ENCODE peak calls at places on chromosomes 16 and 17, in four cellular contexts. One of them, this sample, is unnamed.
A peak's percentile ranks its signal among the peaks of the same experiment; 100 is the strongest.

GRCh38 chr16:2769100-2769529 is 8.0 kb downstream of the ELOB start:
- DNase-seq in SJSA1: no peak
- DNase-seq in CD8-positive, alpha-beta memory T cell: no peak
- DNase-seq in tibial artery: no peak
- DNase-seq in this sample: no peak

GRCh38 chr17:73340093-73340596 is 28.3 kb upstream of the CDC42EP4 start:
- DNase-seq in SJSA1: peak; percentile 90
- DNase-seq in CD8-positive, alpha-beta memory T cell: no peak
- DNase-seq in tibial artery: peak; percentile 67
- DNase-seq in this sample: peak; percentile 59

GRCh38 chr16:65788434-65789147 is 577.9 kb upstream of the CDH5 start:
- DNase-seq in SJSA1: no peak
- DNase-seq in CD8-positive, alpha-beta memory T cell: no peak
- DNase-seq in tibial artery: no peak
- DNase-seq in this sample: no peak

GRCh38 chr16:22313876-22314470 is 16.8 kb downstream of the POLR3E start:
- DNase-seq in SJSA1: peak; percentile 36
- DNase-seq in CD8-positive, alpha-beta memory T cell: no peak
- DNase-seq in tibial artery: peak; percentile 16
- DNase-seq in this sample: no peak

GRCh38 chr17:10295728-10296343 is 77.0 kb downstream of the MYH13 start:
- DNase-seq in SJSA1: no peak
- DNase-seq in CD8-positive, alpha-beta memory T cell: no peak
- DNase-seq in tibial artery: no peak
- DNase-seq in this sample: no peak

GRCh38 chr17:69232650-69233049 is 4.0 kb upstream of the ABCA10 start:
- DNase-seq in SJSA1: no peak
- DNase-seq in CD8-positive, alpha-beta memory T cell: no peak
- DNase-seq in tibial artery: no peak
- DNase-seq in this sample: no peak

GRCh38 chr16:81136331-81137011 is 40.3 kb upstream of the GCSH start:
- DNase-seq in SJSA1: peak; percentile 55
- DNase-seq in CD8-positive, alpha-beta memory T cell: no peak
- DNase-seq in tibial artery: no peak
- DNase-seq in this sample: no peak

GRCh38 chr17:55444471-55445441 is 23.1 kb upstream of the MMD start:
- DNase-seq in SJSA1: no peak
- DNase-seq in CD8-positive, alpha-beta memory T cell: no peak
- DNase-seq in tibial artery: no peak
- DNase-seq in this sample: no peak

GRCh38 chr17:21304091-21304490 is 19.6 kb downstream of the MAP2K3 start:
- DNase-seq in SJSA1: peak; percentile 45
- DNase-seq in CD8-positive, alpha-beta memory T cell: no peak
- DNase-seq in tibial artery: peak; percentile 19
- DNase-seq in this sample: no peak

GRCh38 chr16:6068063-6068462 is 970.5 kb upstream of the EEF2KMT start:
- DNase-seq in SJSA1: no peak
- DNase-seq in CD8-positive, alpha-beta memory T cell: no peak
- DNase-seq in tibial artery: no peak
- DNase-seq in this sample: no peak

GRCh38 chr17:32610027-32610650 is 123.3 kb downstream of the CDK5R1 start:
- DNase-seq in SJSA1: no peak
- DNase-seq in CD8-positive, alpha-beta memory T cell: no peak
- DNase-seq in tibial artery: no peak
- DNase-seq in this sample: no peak

GRCh38 chr16:68406458-68407041 is 41.8 kb downstream of the SMPD3 start:
- DNase-seq in SJSA1: peak; percentile 65
- DNase-seq in CD8-positive, alpha-beta memory T cell: no peak
- DNase-seq in tibial artery: no peak
- DNase-seq in this sample: no peak

GRCh38 chr17:73969956-73970355 is 233.5 kb upstream of the RPL38 start:
- DNase-seq in SJSA1: no peak
- DNase-seq in CD8-positive, alpha-beta memory T cell: no peak
- DNase-seq in tibial artery: peak; percentile 58
- DNase-seq in this sample: no peak

GRCh38 chr16:8958344-8958808 is 5.3 kb downstream of the USP7 start:
- DNase-seq in SJSA1: peak; percentile 75
- DNase-seq in CD8-positive, alpha-beta memory T cell: no peak
- DNase-seq in tibial artery: peak; percentile 33
- DNase-seq in this sample: no peak

GRCh38 chr17:42543190-42544079 is 7.4 kb downstream of the NAGLU start:
- DNase-seq in SJSA1: no peak
- DNase-seq in CD8-positive, alpha-beta memory T cell: no peak
- DNase-seq in tibial artery: no peak
- DNase-seq in this sample: no peak

GRCh38 chr17:41065829-41066624 is at the start of gene KRTAP2-4:
- DNase-seq in SJSA1: peak; percentile 65
- DNase-seq in CD8-positive, alpha-beta memory T cell: no peak
- DNase-seq in tibial artery: no peak
- DNase-seq in this sample: peak; percentile 71

GRCh38 chr17:50926523-50926922 is 60.4 kb upstream of the TOB1 start:
- DNase-seq in SJSA1: no peak
- DNase-seq in CD8-positive, alpha-beta memory T cell: no peak
- DNase-seq in tibial artery: no peak
- DNase-seq in this sample: no peak

GRCh38 chr16:50234771-50235556 is 31.4 kb upstream of the ADCY7 start:
- DNase-seq in SJSA1: no peak
- DNase-seq in CD8-positive, alpha-beta memory T cell: no peak
- DNase-seq in tibial artery: no peak
- DNase-seq in this sample: no peak

GRCh38 chr16:50260206-50261159 is 5.9 kb upstream of the ADCY7 start:
- DNase-seq in SJSA1: no peak
- DNase-seq in CD8-positive, alpha-beta memory T cell: no peak
- DNase-seq in tibial artery: peak; percentile 8
- DNase-seq in this sample: no peak

DNA sequence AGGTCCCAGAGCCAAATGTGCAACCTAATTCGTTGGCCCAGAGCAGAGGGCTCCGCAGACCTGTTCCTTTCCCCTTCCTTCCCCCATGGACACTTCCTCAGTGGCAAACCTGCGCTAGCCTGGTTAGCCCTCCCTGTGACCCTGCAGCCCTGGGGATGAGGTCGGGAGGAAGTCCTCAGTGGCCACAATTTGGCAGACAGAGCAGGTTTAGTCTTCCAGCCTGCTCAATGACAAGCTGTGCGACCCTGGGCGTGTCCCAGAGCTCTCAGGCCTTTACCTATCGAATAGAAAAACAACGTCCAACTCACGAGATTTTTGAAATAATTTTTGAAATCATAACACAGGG is 1.3 kb downstream of the HBM start:
- DNase-seq in SJSA1: no peak
- DNase-seq in CD8-positive, alpha-beta memory T cell: no peak
- DNase-seq in tibial artery: no peak
- DNase-seq in this sample: no peak
- H3K4me3 ChIP-seq in SJSA1: no peak overlapping the region
- H3K4me3 ChIP-seq in CD8-positive, alpha-beta memory T cell: no peak overlapping the region
- H3K4me3 ChIP-seq in tibial artery: no peak overlapping the region
- H3K4me3 ChIP-seq in this sample: no peak overlapping the region

DNA sequence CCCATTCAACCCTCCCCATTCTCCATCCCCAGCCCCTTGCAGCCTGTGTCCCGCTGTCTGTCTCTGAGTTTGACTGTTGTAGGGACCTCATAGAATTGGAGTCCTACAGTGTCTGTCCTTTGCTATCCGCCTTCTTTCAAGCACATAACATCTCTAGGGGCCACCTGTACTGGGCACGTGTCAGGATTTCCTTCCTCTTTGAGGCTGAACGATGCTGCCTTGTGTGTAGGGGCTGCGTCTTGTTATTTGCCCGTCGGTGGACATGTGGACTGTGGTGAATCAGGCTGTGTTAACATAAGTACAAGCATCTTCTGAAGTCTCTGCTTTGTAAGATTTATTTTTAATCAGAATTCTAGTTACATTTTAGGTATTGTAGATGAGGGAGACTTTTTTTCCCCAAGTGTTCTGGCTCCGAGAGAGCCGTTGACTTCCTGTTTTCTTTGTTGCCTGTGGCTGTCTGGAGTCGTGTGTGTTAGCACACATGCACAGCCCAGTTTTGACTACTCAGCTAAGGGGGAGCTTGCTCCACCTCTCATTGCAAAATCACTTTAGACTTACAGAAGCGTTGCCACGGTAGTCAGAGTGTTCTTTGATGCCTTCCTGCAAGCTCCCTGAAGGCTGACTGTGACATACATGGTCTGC is 26.1 kb downstream of the SPG7 start:
- DNase-seq in SJSA1: no peak
- DNase-seq in CD8-positive, alpha-beta memory T cell: peak; percentile 75
- DNase-seq in tibial artery: peak; percentile 64
- DNase-seq in this sample: no peak
- H3K27ac ChIP-seq in SJSA1: no peak overlapping the region
- H3K27ac ChIP-seq in CD8-positive, alpha-beta memory T cell: no peak overlapping the region
- H3K27ac ChIP-seq in tibial artery: no peak overlapping the region
- H3K27ac ChIP-seq in this sample: no peak overlapping the region

DNA sequence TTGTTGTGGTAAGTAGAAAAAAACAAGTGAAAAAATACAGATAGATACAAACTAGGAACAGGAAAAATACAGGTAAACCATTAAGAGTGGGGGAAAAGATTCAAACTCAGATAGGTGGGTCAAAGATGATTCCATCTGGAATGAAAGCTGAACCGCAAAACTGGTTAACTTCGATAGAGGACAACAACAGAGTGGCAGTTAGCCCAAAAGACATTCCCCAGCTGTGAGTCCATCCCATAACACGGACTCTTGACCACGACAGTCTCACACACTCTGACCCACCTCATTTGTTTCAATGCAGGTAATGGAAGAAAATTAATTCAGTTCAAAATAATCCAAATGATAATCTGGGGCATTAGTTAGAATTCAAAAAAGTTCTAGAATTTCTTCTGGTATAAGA is 13.5 kb downstream of the ELAC2 start:
- DNase-seq in SJSA1: no peak
- DNase-seq in CD8-positive, alpha-beta memory T cell: no peak
- DNase-seq in tibial artery: no peak
- DNase-seq in this sample: no peak
- H3K4me3 ChIP-seq in SJSA1: no peak overlapping the region
- H3K4me3 ChIP-seq in CD8-positive, alpha-beta memory T cell: no peak overlapping the region
- H3K4me3 ChIP-seq in tibial artery: no peak overlapping the region
- H3K4me3 ChIP-seq in this sample: no peak overlapping the region

DNA sequence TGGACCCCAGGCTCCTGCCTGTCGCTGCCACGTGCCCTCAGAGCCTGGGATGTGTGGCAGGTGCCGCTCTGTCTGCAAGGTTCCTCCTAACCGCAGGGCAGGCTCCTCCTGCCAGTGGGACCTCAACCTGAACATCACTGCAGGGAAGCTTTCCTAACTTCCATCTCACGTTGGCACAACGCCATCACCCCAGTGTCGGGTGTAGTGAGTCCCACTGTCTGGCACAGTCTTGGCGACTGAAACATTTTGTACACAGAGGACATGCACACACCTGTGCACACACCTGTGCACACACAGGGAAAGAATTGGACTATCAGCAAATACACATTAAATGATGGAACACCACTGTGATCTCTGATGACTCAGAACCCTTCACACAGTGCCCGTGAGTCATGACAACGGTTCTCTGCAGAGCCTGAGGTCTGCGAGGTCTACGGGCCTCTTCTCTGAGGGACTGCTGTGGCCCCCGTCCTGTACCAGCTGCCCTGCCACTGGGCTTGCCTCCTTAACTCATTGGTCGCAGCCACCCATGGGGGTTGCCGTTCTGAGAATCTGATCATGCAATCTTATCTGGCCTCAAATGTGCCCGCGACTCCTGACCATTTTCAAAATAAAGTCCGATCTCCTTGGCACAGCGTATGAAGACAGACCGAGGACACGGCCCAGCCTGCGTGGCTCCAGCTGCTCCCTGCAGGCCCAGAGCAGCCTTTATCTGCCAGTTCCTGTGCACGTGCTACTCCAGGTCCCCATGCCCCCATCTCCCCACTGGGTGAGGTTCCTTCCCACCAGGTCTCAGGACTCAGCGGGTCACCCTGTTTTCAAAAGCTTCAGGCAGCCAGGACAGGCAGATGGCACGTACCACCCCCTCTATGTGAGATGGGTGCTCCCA is 7.6 kb downstream of the CCDC57 start:
- DNase-seq in SJSA1: peak; percentile 84
- DNase-seq in CD8-positive, alpha-beta memory T cell: no peak
- DNase-seq in tibial artery: no peak
- DNase-seq in this sample: no peak
- H3K27ac ChIP-seq in SJSA1: no peak overlapping the region
- H3K27ac ChIP-seq in CD8-positive, alpha-beta memory T cell: no peak overlapping the region
- H3K27ac ChIP-seq in tibial artery: no peak overlapping the region
- H3K27ac ChIP-seq in this sample: peak overlapping the region; percentile 21

GRCh38 chr16:79721186-79721745 is 120.7 kb upstream of the MAF start:
- DNase-seq in SJSA1: no peak
- DNase-seq in CD8-positive, alpha-beta memory T cell: no peak
- DNase-seq in tibial artery: no peak
- DNase-seq in this sample: no peak
- H3K4me3 ChIP-seq in SJSA1: no peak overlapping the region
- H3K4me3 ChIP-seq in CD8-positive, alpha-beta memory T cell: no peak overlapping the region
- H3K4me3 ChIP-seq in tibial artery: no peak overlapping the region
- H3K4me3 ChIP-seq in this sample: no peak overlapping the region

DNA sequence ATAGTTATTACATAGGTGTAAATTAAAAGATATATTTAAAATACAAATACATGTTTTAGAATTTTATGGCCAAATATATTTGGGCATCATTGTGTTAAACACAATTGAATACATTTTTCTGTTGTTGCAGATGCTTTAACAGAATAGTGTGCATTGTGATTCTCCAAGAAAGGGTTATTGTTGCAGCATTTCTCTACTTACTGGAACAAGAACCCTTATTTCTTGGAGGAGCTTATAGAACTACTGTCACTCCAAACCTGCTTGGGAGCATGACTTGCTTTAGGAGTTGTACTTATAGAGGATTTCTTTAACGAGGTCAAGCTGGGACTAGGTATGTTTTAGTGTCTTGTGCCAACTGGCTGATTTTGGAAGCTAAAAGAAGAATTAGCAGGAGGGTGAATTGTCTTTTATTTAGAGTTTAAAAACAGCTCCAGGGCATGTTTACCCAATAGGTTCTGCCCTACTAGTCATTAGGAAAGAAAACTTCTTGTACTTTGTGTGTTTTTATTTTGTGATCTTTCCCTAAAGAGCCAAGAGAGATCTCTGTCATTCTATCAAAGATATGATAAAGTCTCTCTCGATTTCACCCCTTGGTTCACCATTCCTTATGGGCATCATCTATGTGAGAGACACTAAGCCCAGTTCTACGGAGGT is 279.8 kb upstream of the SALL1 start:
- DNase-seq in SJSA1: no peak
- DNase-seq in CD8-positive, alpha-beta memory T cell: no peak
- DNase-seq in tibial artery: no peak
- DNase-seq in this sample: no peak
- H3K27ac ChIP-seq in SJSA1: peak overlapping the region; percentile 70
- H3K27ac ChIP-seq in CD8-positive, alpha-beta memory T cell: no peak overlapping the region
- H3K27ac ChIP-seq in tibial artery: no peak overlapping the region
- H3K27ac ChIP-seq in this sample: no peak overlapping the region

DNA sequence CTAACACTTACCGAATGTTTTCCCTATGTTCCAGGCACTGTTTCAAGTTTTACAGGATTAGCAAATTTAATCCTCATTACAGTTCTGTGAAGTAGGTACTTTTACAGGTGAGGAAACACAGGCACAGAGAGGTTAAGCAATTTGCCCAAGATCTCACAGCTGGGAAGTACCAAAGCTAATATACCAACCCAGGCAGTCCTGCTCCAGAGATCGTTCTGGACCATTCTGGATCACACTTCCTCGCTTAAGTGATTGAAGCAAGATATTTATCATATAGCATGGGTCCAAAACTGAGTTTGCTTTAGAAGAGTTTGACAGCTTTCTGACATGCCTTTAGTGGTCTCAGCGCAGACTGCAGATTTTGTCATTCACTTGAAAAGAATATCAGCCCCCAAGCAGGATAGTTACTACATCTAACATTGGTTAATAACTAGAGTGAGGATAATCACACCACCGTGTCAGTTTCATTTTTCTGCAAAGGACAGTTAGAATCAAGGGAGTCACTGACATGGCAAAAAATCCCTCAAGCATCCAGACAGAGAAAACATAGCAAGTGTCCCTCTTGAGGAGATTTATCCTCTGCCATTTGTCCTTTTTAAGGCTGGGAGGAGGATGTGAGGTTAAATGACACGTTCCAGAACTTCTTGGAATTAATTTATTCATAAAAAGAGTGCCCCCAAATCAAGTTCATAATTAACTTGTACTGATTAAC is 5.1 kb downstream of the HS3ST3B1 start:
- DNase-seq in SJSA1: no peak
- DNase-seq in CD8-positive, alpha-beta memory T cell: no peak
- DNase-seq in tibial artery: no peak
- DNase-seq in this sample: no peak
- H3K4me3 ChIP-seq in SJSA1: no peak overlapping the region
- H3K4me3 ChIP-seq in CD8-positive, alpha-beta memory T cell: no peak overlapping the region
- H3K4me3 ChIP-seq in tibial artery: no peak overlapping the region
- H3K4me3 ChIP-seq in this sample: peak overlapping the region; percentile 10